ENCODE peak calls at places on chromosomes 6 and 20, in four cellular contexts. V is suprapubic skin, B is ovary, Z is GM10248. Q is an unnamed sample.

GRCh38 chr20:25083773-25084615 is 2.1 kb upstream of the VSX1 start:
- DNase-seq in V (no peak), B (no peak), Z (no peak), Q (no peak)

GRCh38 chr6:28758046-28758817 is 165.6 kb downstream of the TRIM27 start:
- DNase-seq in V (no peak), B (peak), Z (no peak), Q (no peak)

GRCh38 chr6:56752009-56752408 is 109.3 kb upstream of the DST start:
- DNase-seq in V (no peak), B (no peak), Z (no peak), Q (no peak)

GRCh38 chr6:3386374-3386857 is 70.4 kb downstream of the SLC22A23 start:
- DNase-seq in V (peak), B (no peak), Z (no peak), Q (no peak)

GRCh38 chr6:117938324-117938995 is 31.4 kb downstream of the SLC35F1 start:
- DNase-seq in V (no peak), B (no peak), Z (no peak), Q (no peak)

GRCh38 chr6:88763160-88763559 is 200.3 kb downstream of the RNGTT start:
- DNase-seq in V (no peak), B (no peak), Z (no peak), Q (no peak)

GRCh38 chr20:49794336-49795124 is 18.1 kb upstream of the SLC9A8 start:
- DNase-seq in V (no peak), B (no peak), Z (no peak), Q (no peak)

GRCh38 chr6:82704048-82704447 is 340.4 kb downstream of the TPBG start:
- DNase-seq in V (no peak), B (no peak), Z (no peak), Q (no peak)

GRCh38 chr6:40996591-40997247 is 42.3 kb downstream of the UNC5CL start:
- DNase-seq in V (no peak), B (peak), Z (no peak), Q (no peak)

GRCh38 chr6:141598487-141598886 is 534.2 kb upstream of the GJE1 start:
- DNase-seq in V (no peak), B (no peak), Z (no peak), Q (no peak)

GRCh38 chr6:146410851-146411595 is 132.6 kb upstream of the RAB32 start:
- DNase-seq in V (no peak), B (no peak), Z (no peak), Q (no peak)

GRCh38 chr20:62350098-62350628 is 16.9 kb downstream of the LAMA5 start:
- DNase-seq in V (no peak), B (no peak), Z (no peak), Q (no peak)

GRCh38 chr6:12637960-12638641 is 78.5 kb upstream of the PHACTR1 start:
- DNase-seq in V (no peak), B (no peak), Z (peak), Q (no peak)

GRCh38 chr20:24933266-24933908 is 15.7 kb upstream of the CST7 start:
- DNase-seq in V (peak), B (no peak), Z (no peak), Q (no peak)

DNA sequence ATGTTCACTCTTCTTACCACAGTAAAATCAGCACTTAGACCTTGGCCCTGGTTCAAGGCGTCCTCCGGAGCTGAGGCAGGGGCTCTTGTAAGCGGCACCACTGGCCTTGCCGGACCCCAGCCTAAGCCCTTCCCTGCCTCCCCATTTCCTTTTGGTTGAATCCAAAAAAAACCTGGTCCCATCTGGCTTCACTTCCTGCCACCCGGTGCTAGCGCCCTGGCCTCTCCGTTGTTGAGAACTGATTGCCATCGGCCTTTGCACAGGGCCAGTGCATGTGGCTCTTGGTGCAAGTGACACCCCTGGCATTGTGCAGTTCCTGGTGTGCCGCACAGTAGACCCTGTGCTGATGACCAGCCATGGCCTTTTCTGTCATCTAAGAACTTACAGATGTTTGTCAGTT is 19.0 kb upstream of the RBM38 start:
- DNase-seq in V (no peak), B (no peak), Z (no peak), Q (no peak)
- TF ChIP-seq CTCF in V (no peak), B (no peak), Z (no peak), Q (no peak)

DNA sequence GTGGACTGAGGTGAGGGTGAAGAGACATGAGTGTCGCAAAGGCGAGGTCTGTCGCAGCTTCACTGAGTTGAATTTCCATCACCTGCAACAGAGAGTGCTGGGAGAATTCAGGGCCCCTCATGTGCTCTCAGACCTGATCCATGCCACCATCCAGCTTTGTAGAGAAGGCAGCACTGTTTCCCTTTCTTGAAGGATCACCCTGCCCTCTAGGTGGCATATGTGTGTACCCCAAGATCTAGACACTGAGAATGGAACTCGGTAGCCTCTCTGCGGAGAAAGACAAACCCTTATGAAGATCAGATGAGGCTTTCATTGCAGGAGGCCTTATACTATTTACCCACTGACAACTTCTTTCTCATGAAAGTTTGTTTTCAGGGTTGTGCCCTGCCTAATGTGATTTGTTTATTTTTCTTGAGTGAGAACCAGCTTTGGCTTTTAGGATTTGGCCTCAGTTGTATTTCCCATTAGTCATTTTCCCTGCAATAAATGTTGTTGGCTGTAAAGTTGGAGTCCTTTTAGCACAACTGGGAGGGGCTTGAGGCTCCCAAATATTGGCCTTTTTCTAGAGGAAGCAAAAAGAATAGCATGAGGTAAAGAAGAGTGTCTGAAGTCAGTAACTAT is 811.3 kb downstream of the DHX35 start:
- DNase-seq in V (no peak), B (no peak), Z (no peak), Q (no peak)
- TF ChIP-seq CTCF in V (no peak), B (no peak), Z (no peak), Q (no peak)

GRCh38 chr20:17226410-17227198 is at the start of gene PCSK2:
- DNase-seq in V (no peak), B (peak), Z (peak), Q (no peak)
- TF ChIP-seq CTCF in V (no peak), B (no peak), Z (no peak), Q (no peak)

GRCh38 chr20:43442310-43442880 is 15.3 kb upstream of the SRSF6 start:
- DNase-seq in V (no peak), B (no peak), Z (no peak), Q (no peak)
- TF ChIP-seq CTCF in V (no peak), B (no peak), Z (no peak), Q (no peak)

Q was measured in natural killer cell.